ENCODE peak calls at places on chromosomes 11 and 22, in four cellular contexts. U is H1, S is IMR-90, T is H9. J is an unnamed sample.

GRCh38 chr11:61587951-61588695 is 7.2 kb upstream of the SYT7 start:
- DNase-seq in U (peak), S (no peak), T (peak), J (peak)

GRCh38 chr11:117903505-117904382 is 25.5 kb downstream of the TMPRSS13 start:
- DNase-seq in U (no peak), S (no peak), T (no peak), J (no peak)

GRCh38 chr22:44424131-44424711 is 73.8 kb downstream of the RTL6 start:
- DNase-seq in U (no peak), S (no peak), T (no peak), J (no peak)

GRCh38 chr11:69657911-69658605 is 17.1 kb downstream of the LTO1 start:
- DNase-seq in U (peak), S (peak), T (peak), J (peak)

GRCh38 chr11:1852885-1853284 is at the start of gene LSP1:
- DNase-seq in U (no peak), S (no peak), T (no peak), J (no peak)

GRCh38 chr11:132211479-132211878 is 841.1 kb downstream of the NTM start:
- DNase-seq in U (no peak), S (no peak), T (no peak), J (no peak)

GRCh38 chr22:26707581-26707980 is 50.2 kb downstream of the MIAT start:
- DNase-seq in U (no peak), S (no peak), T (no peak), J (no peak)

GRCh38 chr11:1200611-1201191 is 22.2 kb upstream of the MUC5B start:
- DNase-seq in U (no peak), S (no peak), T (peak), J (no peak)

GRCh38 chr11:73856001-73856663 is 20.5 kb downstream of the COA4 start:
- DNase-seq in U (no peak), S (no peak), T (no peak), J (no peak)

GRCh38 chr11:114291381-114291780 is 4.8 kb upstream of the NNMT start:
- DNase-seq in U (no peak), S (peak), T (no peak), J (no peak)

GRCh38 chr11:119700536-119701346 is 28.3 kb downstream of the NECTIN1 start:
- DNase-seq in U (no peak), S (no peak), T (no peak), J (no peak)

GRCh38 chr11:44944181-44944852 is 6.4 kb downstream of the TP53I11 start:
- DNase-seq in U (no peak), S (peak), T (peak), J (no peak)

DNA sequence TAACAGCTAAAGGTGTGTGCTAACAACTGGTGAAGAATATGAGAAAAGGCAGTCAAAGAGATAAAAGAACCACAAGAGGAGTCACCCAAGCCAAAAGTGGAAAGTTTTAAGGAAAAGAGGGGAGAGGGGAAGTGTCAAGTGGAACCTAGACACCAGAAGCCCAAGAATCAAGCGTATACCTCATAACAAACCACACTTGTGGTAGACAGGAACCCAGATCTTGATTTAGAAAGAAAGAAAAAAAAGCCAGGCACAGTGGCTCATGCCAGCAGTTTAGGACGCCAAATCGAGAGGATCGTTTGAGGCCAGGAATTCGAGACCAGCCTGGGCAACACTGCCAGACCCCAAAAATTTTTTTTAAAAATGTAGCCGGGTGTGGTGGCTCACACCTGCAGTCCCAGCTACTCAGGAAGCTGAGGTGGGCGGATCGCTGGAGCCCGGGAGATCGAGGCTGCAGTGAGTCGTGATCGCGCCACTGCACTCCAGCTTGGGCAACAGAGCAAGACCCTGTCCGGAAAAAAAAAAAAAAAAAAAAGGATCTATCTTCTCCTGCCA is 877 bp downstream of the SLC25A17 start:
- DNase-seq in U (no peak), S (no peak), T (no peak), J (no peak)
- H3K14ac ChIP-seq in U (no peak), S (peak), T (no peak), J (no peak)

GRCh38 chr11:121692236-121692635 is 239.5 kb upstream of the SORL1-AS1 start:
- DNase-seq in U (no peak), S (peak), T (no peak), J (no peak)

GRCh38 chr11:121688860-121689614 is 236.3 kb upstream of the SORL1-AS1 start:
- DNase-seq in U (no peak), S (no peak), T (peak), J (no peak)

GRCh38 chr11:121687961-121688566 is 235.3 kb upstream of the SORL1-AS1 start:
- DNase-seq in U (no peak), S (peak), T (peak), J (no peak)
- H3K14ac ChIP-seq in U (no peak), S (peak), T (no peak), J (no peak)

DNA sequence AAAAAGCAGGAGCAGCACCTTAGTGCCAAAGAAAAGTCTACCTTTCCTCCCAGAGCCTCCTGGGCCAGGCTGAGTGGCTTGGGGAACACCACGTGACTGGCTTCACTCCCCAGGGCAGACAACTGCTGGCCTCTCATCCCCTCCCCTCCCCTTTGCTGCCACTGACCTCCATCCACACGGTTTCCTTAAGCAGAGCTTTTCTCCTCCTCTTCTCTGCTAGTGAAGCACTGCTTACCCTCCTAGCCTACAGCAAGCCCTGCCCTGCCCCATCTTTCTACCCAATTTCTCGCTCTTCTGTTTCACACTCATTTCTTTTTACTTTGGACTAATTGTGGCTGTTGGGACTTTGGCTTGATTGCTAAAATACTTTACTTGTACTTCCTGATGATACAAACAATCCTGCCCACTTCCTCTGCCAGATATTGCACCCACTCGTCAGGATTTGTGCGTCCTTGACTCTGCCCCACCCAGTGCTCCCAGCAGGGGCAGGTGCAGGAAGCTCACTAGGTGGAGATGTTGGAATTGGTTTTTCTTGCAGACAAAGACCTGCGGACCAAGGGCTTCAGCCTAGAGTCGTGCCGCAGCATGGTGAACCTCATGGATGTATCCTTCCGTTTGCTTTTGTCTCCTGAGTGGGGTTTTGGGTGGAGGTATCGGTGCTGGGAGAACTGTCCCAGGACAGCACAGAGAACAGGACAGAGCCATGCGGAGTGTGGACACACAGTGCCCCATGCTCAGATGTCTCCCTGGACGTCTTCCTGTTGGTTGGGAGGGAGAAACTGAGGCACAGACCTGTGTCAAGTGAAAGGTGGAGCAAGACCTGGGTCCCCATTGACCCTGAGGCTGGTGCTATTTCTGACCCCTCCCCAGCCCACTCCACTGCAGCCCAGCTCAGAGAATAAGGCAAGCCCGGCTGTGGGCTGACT is 27.3 kb downstream of the CAPN1 start:
- DNase-seq in U (peak), S (no peak), T (no peak), J (no peak)
- H3K14ac ChIP-seq in U (no peak), S (no peak), T (no peak), J (no peak)

DNA sequence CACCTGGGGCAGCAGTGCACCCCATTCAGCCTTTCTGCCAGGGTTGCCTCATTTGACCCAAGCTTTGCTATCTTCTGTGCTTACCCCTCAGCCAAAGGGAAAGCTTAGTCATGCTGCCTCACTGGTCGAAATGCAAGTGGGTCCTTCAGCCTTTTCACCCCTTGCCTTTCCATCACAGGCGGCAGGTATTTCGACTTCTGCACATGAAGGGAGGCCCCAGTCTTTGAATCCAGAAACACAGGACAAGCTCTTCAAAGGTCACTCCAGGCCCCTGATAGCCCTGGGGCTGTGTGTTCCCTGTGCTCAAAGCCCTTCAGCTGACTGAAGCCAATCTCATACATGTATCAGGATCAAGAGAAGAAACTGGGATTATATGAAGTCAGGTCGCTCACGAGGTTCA is 129.7 kb downstream of the SNX19 start:
- DNase-seq in U (no peak), S (no peak), T (no peak), J (no peak)
- H3K14ac ChIP-seq in U (no peak), S (peak), T (no peak), J (no peak)

DNA sequence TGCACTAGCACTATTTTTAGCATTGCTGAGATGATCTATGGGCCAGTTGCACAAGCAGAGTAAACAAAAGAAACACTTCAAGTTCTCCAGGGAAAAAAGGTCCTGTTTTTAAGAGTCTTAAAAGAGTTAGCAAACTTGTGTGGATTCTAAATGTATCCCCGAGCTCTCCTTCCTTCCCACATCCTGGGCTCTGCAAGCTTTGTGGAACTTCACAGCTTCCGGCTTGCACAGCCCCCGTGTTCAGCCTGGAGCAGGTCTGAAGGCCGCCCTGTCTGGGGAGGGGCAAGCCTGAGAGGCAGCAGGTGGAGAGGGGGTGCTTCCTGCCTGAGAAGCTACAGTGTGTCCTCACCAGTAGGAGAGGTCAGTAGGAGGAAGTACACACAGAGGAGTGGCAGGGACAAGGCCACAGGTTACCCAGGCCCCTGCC is 35.1 kb upstream of the SUSD2 start:
- DNase-seq in U (peak), S (peak), T (peak), J (no peak)
- H3K14ac ChIP-seq in U (no peak), S (peak), T (no peak), J (no peak)

GRCh38 chr11:78040691-78041379 is 17.8 kb upstream of the KCTD14 start:
- DNase-seq in U (no peak), S (no peak), T (peak), J (no peak)
- H3K14ac ChIP-seq in U (no peak), S (peak), T (no peak), J (no peak)

J was measured in neuronal stem cell.